ENCODE peak calls at places on chromosomes 11 and 22, in six cellular contexts. Z is HEK293T, O is IMR-90, B is A549, Y is K562, P is HepG2. D is an unnamed sample.

GRCh38 chr22:20781272-20781990 is 7.5 kb downstream of the SERPIND1 start:
- DNase-seq in Z (no peak), B (no peak), O (peak), P (no peak), Y (no peak), D (no peak)

GRCh38 chr22:50635591-50635990 is 7.6 kb upstream of the ARSA start:
- DNase-seq in O (no peak), B (no peak), Y (no peak), Z (no peak), P (no peak), D (no peak)

GRCh38 chr11:121460941-121461514 is 8.3 kb upstream of the SORL1-AS1 start:
- DNase-seq in B (no peak), Z (no peak), O (no peak), P (peak), Y (no peak), D (no peak)

GRCh38 chr11:2580061-2580421 is 119.8 kb downstream of the KCNQ1OT1 start:
- DNase-seq in P (no peak), O (no peak), B (no peak), Y (no peak), Z (no peak), D (no peak)

GRCh38 chr11:109612481-109612880 is 190.5 kb downstream of the C11orf87 start:
- DNase-seq in Z (no peak), O (no peak), P (no peak), Y (no peak), B (no peak), D (no peak)

GRCh38 chr11:1011320-1011698 is 25.2 kb downstream of the MUC6 start:
- DNase-seq in P (no peak), O (no peak), Z (no peak), B (no peak), Y (no peak), D (no peak)

GRCh38 chr22:38753894-38754246 is 1.9 kb downstream of the SUN2 start:
- DNase-seq in Y (no peak), O (no peak), Z (no peak), B (no peak), P (peak), D (no peak)

GRCh38 chr11:63564785-63565350 is 1.7 kb upstream of the PLAAT2 start:
- DNase-seq in Y (no peak), P (no peak), Z (no peak), O (no peak), B (peak), D (no peak)

GRCh38 chr11:121634889-121635288 is 182.1 kb upstream of the SORL1-AS1 start:
- DNase-seq in P (no peak), Y (no peak), O (peak), Z (no peak), B (no peak), D (no peak)

GRCh38 chr22:42350373-42350772 is 79.9 kb upstream of the TCF20 start:
- DNase-seq in O (no peak), P (no peak), Z (no peak), B (no peak), Y (no peak), D (no peak)

GRCh38 chr11:5486421-5486820 is 2.1 kb upstream of the OR52D1 start:
- DNase-seq in P (no peak), O (no peak), Y (no peak), Z (no peak), B (no peak), D (no peak)

GRCh38 chr11:61480936-61481335 is 27.6 kb upstream of the LRRC10B start:
- DNase-seq in Z (peak), O (no peak), Y (peak), P (no peak), B (peak), D (no peak)

GRCh38 chr22:20110359-20110985 is 5.4 kb upstream of the RANBP1 start:
- DNase-seq in Y (no peak), B (no peak), Z (no peak), P (no peak), O (no peak), D (no peak)

GRCh38 chr11:132888226-132888625 is 644.1 kb downstream of the OPCML start:
- DNase-seq in B (no peak), Z (no peak), Y (no peak), O (peak), P (no peak), D (no peak)

GRCh38 chr22:43953988-43954771 is 1.1 kb upstream of the SAMM50 start:
- DNase-seq in Z (no peak), B (no peak), Y (no peak), O (no peak), P (no peak), D (no peak)

GRCh38 chr22:39254789-39255298 is 10.1 kb upstream of the PDGFB start:
- DNase-seq in Y (no peak), Z (no peak), P (no peak), B (peak), O (peak), D (peak)

GRCh38 chr11:64132388-64132771 is 33.5 kb downstream of the MACROD1 start:
- DNase-seq in P (no peak), B (no peak), Y (no peak), O (no peak), Z (no peak), D (no peak)

GRCh38 chr11:22244986-22245592 is 52.2 kb downstream of the ANO5 start:
- DNase-seq in B (peak), Z (peak), P (peak), O (peak), Y (peak), D (no peak)

GRCh38 chr22:32920032-32920628 is 118.6 kb downstream of the TIMP3 start:
- DNase-seq in B (no peak), O (peak), Y (no peak), Z (no peak), P (no peak), D (no peak)

GRCh38 chr22:36471341-36471821 is 10.1 kb downstream of the TXN2 start:
- DNase-seq in P (no peak), Y (no peak), B (no peak), Z (no peak), O (peak), D (no peak)

GRCh38 chr11:119623682-119624081 is 105.3 kb downstream of the NECTIN1 start:
- DNase-seq in O (no peak), Z (no peak), P (no peak), B (no peak), Y (no peak), D (no peak)

GRCh38 chr11:119438599-119438998 is 15.6 kb upstream of the THY1 start:
- DNase-seq in P (no peak), Y (no peak), Z (no peak), B (no peak), O (no peak), D (no peak)

GRCh38 chr11:103536335-103536722 is 427.1 kb downstream of the DYNC2H1 start:
- DNase-seq in P (no peak), Y (no peak), B (no peak), O (no peak), Z (no peak), D (no peak)

GRCh38 chr11:111734383-111735261 is 31.6 kb downstream of the PPP2R1B start:
- DNase-seq in B (no peak), Y (no peak), P (no peak), O (no peak), Z (no peak), D (no peak)

GRCh38 chr11:73252577-73253191 is 19.5 kb upstream of the P2RY6 start:
- DNase-seq in B (peak), Z (no peak), O (no peak), P (no peak), Y (no peak), D (no peak)

GRCh38 chr22:30453731-30454510 is 17.9 kb downstream of the SEC14L3 start:
- DNase-seq in O (no peak), P (no peak), B (peak), Y (no peak), Z (no peak), D (no peak)

GRCh38 chr22:48819232-48819631 is 1008.4 kb downstream of the BRD1 start:
- DNase-seq in Y (no peak), P (no peak), B (no peak), O (no peak), Z (no peak), D (no peak)

GRCh38 chr22:50030315-50031188 is 18.0 kb upstream of the IL17REL start:
- DNase-seq in Z (peak), Y (peak), P (peak), B (peak), O (peak), D (no peak)

GRCh38 chr11:7046474-7046873 is 26.2 kb downstream of the NLRP14 start:
- DNase-seq in O (peak), P (no peak), Z (no peak), B (no peak), Y (no peak), D (no peak)

GRCh38 chr22:50261615-50262459 is at the start of gene MAPK12:
- DNase-seq in O (no peak), Y (peak), Z (peak), B (no peak), P (no peak), D (no peak)

GRCh38 chr11:35145249-35145648 is 6.3 kb downstream of the CD44 start:
- DNase-seq in Y (peak), B (no peak), Z (no peak), O (peak), P (no peak), D (peak)
- TF ChIP-seq BHLHE40 in Y (no peak), B (no peak), Z (no peak), O (no peak), P (no peak), D (peak)

DNA sequence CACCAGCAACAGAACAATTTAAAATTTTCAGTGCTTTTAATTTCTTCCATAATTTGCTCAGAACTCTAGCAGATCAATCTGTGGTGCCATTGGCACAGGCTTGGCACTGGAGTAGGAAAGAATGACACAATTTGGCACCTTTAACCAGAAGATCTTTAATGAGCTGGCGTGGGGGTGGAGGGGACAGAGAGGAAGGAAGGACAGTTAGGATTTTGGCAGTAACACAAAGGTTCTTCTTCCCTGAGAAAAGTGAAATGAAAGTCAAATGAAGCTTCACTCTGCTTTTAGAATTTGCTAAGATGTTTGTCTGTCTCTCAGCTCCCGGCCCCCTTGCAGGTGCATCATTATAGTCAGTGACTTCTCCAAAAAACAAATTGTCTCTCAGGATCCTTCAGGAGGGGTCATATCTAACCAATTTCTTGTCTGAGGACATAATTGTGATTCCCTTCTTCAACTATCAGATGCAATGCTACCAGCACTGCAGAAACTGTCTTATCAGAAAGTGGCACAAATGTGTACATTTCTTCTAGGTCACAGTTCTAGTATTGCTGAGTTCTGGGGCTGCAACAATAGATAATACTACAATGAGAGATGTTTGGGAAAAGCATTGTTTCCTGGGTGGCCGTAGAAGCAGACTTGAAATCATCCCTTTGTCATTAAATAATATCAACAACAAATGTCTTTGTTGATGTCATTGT is 66.8 kb downstream of the CSTPP1 start:
- DNase-seq in P (no peak), B (no peak), Y (no peak), O (no peak), Z (no peak), D (no peak)
- TF ChIP-seq BHLHE40 in P (no peak), B (no peak), Y (no peak), O (no peak), Z (no peak), D (no peak)

GRCh38 chr22:45101828-45102227 is 61.9 kb upstream of the NUP50 start:
- DNase-seq in P (peak), B (peak), Z (no peak), O (peak), Y (peak), D (no peak)
- TF ChIP-seq BHLHE40 in P (peak), B (no peak), Z (no peak), O (peak), Y (peak), D (peak)

DNA sequence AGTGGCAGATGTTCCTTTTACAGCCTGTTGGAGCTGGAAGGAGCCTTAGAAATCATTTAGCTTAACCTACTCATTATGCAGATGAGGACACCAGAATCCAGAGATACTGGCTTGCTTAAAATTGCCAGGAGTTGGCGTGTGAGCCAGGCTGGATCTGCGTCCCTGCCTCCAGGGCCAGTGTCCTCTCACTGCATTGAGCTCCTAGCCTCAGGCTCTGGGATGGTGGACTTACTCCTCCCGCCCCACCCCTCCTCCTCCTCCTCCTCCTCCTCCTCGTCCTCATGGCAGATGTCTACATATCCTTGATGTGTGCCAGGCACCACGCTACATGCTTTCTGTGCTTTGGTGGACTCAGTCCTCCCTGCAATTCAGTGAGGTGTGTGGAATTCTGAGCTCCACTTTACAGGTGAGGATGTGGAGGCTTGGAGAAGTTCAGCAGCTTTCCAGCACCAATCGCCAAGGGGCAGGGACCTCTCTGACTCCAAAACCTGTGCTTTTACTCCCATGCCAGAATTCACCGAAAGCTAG is 24.1 kb downstream of the ADAMTS15 start:
- DNase-seq in P (no peak), B (no peak), O (no peak), Y (no peak), Z (no peak), D (no peak)
- TF ChIP-seq BHLHE40 in P (no peak), B (no peak), O (no peak), Y (no peak), Z (no peak), D (no peak)

GRCh38 chr11:43543313-43543712 is 137.2 kb upstream of the HSD17B12 start:
- DNase-seq in Z (no peak), Y (no peak), P (no peak), O (no peak), B (no peak), D (no peak)

GRCh38 chr11:43541993-43542392 is 138.5 kb upstream of the HSD17B12 start:
- DNase-seq in Y (no peak), Z (no peak), O (peak), P (peak), B (no peak), D (no peak)

GRCh38 chr11:43545610-43546009 is 134.9 kb upstream of the HSD17B12 start:
- DNase-seq in Z (no peak), P (no peak), B (no peak), Y (no peak), O (no peak), D (no peak)

GRCh38 chr11:43546561-43547410 is 133.8 kb upstream of the HSD17B12 start:
- DNase-seq in P (no peak), Z (no peak), O (no peak), Y (no peak), B (no peak), D (no peak)

DNA sequence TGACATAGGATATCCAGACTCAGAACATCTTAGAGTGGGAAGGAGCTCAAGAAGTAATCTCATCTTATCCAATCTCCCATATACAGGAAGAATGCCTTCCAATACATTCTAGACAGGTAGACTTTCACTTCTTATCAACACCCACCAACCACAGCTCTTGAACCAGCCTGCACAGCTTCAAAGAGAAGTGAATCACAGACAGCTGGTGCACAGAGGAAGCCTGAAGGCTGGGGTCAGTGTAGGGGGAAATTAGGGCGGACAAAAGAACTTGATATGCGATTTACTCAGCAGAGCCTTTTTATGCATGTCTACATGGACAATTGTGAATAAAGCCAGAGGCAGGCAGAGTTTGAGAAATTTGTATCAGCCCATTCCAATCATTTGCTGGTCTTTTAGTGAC is 137.8 kb upstream of the HSD17B12 start:
- DNase-seq in P (no peak), B (no peak), O (no peak), Y (no peak), Z (no peak), D (no peak)
- TF ChIP-seq BHLHE40 in P (no peak), B (no peak), O (no peak), Y (no peak), Z (no peak), D (no peak)

DNA sequence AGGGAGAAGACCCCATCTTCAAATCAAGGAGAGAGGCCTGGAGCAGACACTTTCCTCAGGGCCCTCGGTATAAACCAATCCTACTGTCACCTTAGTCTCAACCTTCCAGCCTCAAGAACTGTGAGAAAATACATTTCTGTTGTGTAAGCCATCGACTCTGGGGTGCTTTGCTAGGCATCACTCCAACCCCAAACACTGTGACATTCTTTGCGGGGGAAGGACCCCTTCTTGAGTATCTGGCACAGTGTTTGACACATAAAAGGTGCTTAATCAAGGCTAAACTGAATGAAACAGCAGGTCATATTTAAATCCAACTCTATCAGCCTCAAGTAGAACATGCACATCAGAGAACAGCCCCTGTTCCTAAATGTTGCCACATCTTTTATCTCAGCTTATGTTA is 558.1 kb downstream of the INSC start:
- DNase-seq in B (no peak), P (no peak), Y (no peak), O (no peak), Z (no peak), D (no peak)
- TF ChIP-seq BHLHE40 in B (no peak), P (no peak), Y (no peak), O (no peak), Z (no peak), D (no peak)

GRCh38 chr11:113507341-113507740 is 32.1 kb upstream of the DRD2 start:
- DNase-seq in Y (no peak), B (no peak), Z (no peak), O (no peak), P (no peak), D (no peak)
- TF ChIP-seq BHLHE40 in Y (no peak), B (no peak), Z (no peak), O (no peak), P (no peak), D (no peak)

DNA sequence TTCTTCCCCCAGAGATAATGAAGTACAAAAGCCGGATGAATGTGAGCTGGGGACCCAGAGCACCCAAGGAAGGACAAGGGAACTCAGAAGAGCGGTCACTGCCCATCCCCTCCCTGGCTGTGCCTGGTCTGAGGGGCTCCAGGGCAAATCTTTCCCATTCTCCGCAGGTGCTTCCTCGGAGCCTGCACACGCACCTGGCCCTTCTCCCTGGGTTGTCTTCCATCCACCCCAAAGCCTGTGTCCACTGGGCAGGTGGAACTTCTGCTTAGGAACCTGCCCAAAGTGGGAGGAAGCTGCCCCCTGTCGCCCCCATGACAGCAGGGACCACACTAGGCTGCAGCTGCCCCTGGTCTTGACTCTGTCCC is 121.0 kb upstream of the FGF3 start:
- DNase-seq in O (no peak), P (no peak), Z (no peak), Y (no peak), B (no peak), D (no peak)
- TF ChIP-seq BHLHE40 in O (no peak), P (no peak), Z (no peak), Y (no peak), B (no peak), D (no peak)

DNA sequence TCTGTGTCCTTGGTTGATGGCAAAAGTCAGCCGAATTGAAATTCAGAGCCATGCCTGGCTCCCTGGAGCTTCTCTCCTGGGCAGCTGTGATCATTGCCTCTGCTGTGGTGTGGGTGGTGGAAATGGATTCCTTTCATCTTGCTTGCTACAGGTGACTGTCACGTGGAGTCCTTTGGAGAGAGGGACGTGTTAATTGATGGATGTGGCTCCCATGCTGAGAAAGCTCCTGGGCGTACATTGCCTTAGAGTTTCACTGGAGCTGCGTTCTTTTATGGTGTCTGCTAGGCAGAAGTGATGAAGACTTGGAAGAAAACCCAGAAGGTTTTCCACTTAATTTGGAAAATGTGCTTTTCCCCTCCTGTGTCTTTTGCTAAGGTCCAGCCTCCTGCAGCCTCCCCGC is 41.9 kb upstream of the PPP6R3 start:
- DNase-seq in P (no peak), B (no peak), Y (no peak), Z (no peak), O (no peak), D (no peak)
- TF ChIP-seq BHLHE40 in P (no peak), B (no peak), Y (no peak), Z (no peak), O (no peak), D (no peak)

DNA sequence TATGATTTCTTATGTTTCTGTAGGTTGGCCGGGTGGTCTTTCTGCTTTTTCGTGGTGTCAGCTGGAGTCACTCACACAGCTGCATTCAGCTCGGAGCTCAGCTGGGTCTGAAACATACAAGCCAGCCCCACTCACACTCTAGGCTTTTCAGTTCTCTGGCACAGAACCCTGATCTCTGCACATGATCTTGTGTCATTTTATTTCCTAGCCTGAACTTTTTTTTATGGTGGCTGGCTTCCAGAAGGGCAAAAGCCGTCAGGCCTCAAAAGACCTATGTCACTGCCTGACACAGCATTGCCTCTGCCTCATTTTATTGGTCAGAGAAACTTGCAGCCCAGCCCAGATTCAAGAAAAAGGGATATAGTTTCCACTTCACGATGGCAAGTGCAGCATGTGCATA is 117.8 kb downstream of the NTM start:
- DNase-seq in Z (no peak), P (no peak), B (no peak), O (no peak), Y (no peak), D (no peak)
- TF ChIP-seq BHLHE40 in Z (no peak), P (no peak), B (no peak), O (no peak), Y (no peak), D (no peak)